ENCODE peak calls at places on chromosomes 13 and 19, in ten cellular contexts. Y, R, O, P, S, I, V, M, D and N are unnamed samples.

GRCh38 chr13:113555141-113555540 is 29.4 kb upstream of the TFDP1 start:
- DNase-seq in Y (no peak), I (no peak), O (no peak), S (no peak), R (no peak), M (no peak), P (no peak), V (no peak), D (no peak), N (no peak)

GRCh38 chr13:42865703-42866102 is 84.3 kb downstream of the FAM216B start:
- DNase-seq in Y (peak), R (no peak), M (no peak), V (no peak), O (no peak), D (no peak), I (no peak), S (no peak), P (peak), N (no peak)

GRCh38 chr13:101916758-101917474 is 464.4 kb downstream of the ITGBL1 start:
- DNase-seq in I (no peak), O (no peak), V (no peak), S (no peak), M (no peak), D (no peak), Y (no peak), R (peak), P (no peak), N (no peak)

GRCh38 chr19:31261651-31262331 is 87.4 kb downstream of the TSHZ3 start:
- DNase-seq in P (no peak), D (no peak), M (no peak), O (no peak), R (no peak), Y (peak), I (no peak), V (no peak), S (no peak), N (no peak)

GRCh38 chr13:40355126-40355719 is 311.2 kb downstream of the FOXO1 start:
- DNase-seq in I (no peak), M (no peak), S (no peak), V (no peak), O (no peak), R (no peak), Y (no peak), P (no peak), D (no peak), N (no peak)

GRCh38 chr13:59425211-59425721 is 738.5 kb downstream of the DIAPH3 start:
- DNase-seq in Y (peak), R (peak), O (peak), D (no peak), P (peak), V (no peak), I (peak), M (no peak), S (no peak), N (no peak)

GRCh38 chr13:94617389-94618000 is 15.8 kb downstream of the GPR180 start:
- DNase-seq in D (peak), S (peak), V (no peak), I (no peak), P (no peak), R (peak), M (peak), O (peak), Y (no peak), N (no peak)

GRCh38 chr13:86051134-86052103 is 252.2 kb upstream of the SLITRK6 start:
- DNase-seq in P (peak), V (peak), S (no peak), I (no peak), R (peak), D (no peak), M (peak), O (no peak), Y (no peak), N (no peak)

GRCh38 chr19:2027361-2027760 is 11.8 kb upstream of the BTBD2 start:
- DNase-seq in S (no peak), D (no peak), V (no peak), Y (peak), P (peak), R (no peak), O (no peak), M (peak), I (peak), N (no peak)

GRCh38 chr19:39805120-39805519 is 26.5 kb downstream of the LEUTX start:
- DNase-seq in P (no peak), I (no peak), M (no peak), D (no peak), O (no peak), Y (peak), S (no peak), R (no peak), V (peak), N (no peak)

GRCh38 chr19:1102407-1103106 is 1.2 kb upstream of the GPX4 start:
- DNase-seq in R (no peak), M (peak), I (peak), D (no peak), P (peak), V (peak), O (no peak), S (peak), Y (peak), N (peak)

GRCh38 chr13:50226515-50227147 is 211.4 kb downstream of the KCNRG start:
- DNase-seq in Y (no peak), M (no peak), O (peak), D (no peak), R (no peak), I (no peak), V (no peak), P (no peak), S (no peak), N (no peak)

GRCh38 chr19:55353356-55353802 is 1.1 kb downstream of the COX6B2 start:
- DNase-seq in D (no peak), O (no peak), P (no peak), S (no peak), Y (no peak), V (no peak), I (no peak), R (peak), M (peak), N (no peak)

GRCh38 chr19:14683439-14683838 is 6.4 kb upstream of the ZNF333 start:
- DNase-seq in V (no peak), O (no peak), P (no peak), S (no peak), M (no peak), D (no peak), Y (no peak), I (no peak), R (no peak), N (peak)

GRCh38 chr13:99998261-99998660 is 16.7 kb downstream of the ZIC2 start:
- DNase-seq in Y (no peak), V (no peak), R (no peak), O (no peak), P (no peak), D (no peak), I (no peak), S (no peak), M (no peak), N (no peak)

GRCh38 chr13:19587635-19588300 is 26.4 kb upstream of the TPTE2 start:
- DNase-seq in S (peak), V (peak), D (peak), O (peak), R (peak), M (peak), I (peak), P (peak), Y (peak), N (no peak)

GRCh38 chr19:35336166-35336955 is 7.4 kb downstream of the CD22 start:
- DNase-seq in P (no peak), S (no peak), M (no peak), Y (no peak), D (no peak), V (no peak), R (no peak), I (no peak), O (no peak), N (no peak)

GRCh38 chr13:84816567-84817133 is 934.4 kb upstream of the SLITRK1 start:
- DNase-seq in M (no peak), I (no peak), P (no peak), V (no peak), Y (no peak), D (no peak), O (no peak), S (no peak), R (peak), N (no peak)

GRCh38 chr13:98103942-98104880 is 38.7 kb upstream of the FARP1 start:
- DNase-seq in Y (peak), S (no peak), I (peak), O (no peak), P (no peak), M (peak), R (peak), V (peak), D (no peak), N (no peak)

GRCh38 chr19:49155005-49155826 is at the start of gene HRC:
- DNase-seq in P (no peak), I (no peak), Y (no peak), O (no peak), V (no peak), M (no peak), D (no peak), S (no peak), R (no peak), N (no peak)

GRCh38 chr13:59452189-59452588 is 711.5 kb downstream of the DIAPH3 start:
- DNase-seq in V (no peak), S (no peak), I (no peak), D (no peak), Y (no peak), R (peak), O (peak), M (no peak), P (no peak), N (no peak)